ENCODE peak calls at places on chromosomes 3 and 15, in five cellular contexts. C is neuronal stem cell, O is IMR-90, U is mesendoderm, Y is H9. P is an unnamed sample.

GRCh38 chr15:96312641-96313335 is 17.7 kb upstream of the NR2F2 start:
- DNase-seq in O (peak; percentile 52), U (peak; percentile 1), Y (no peak), C (no peak), P (no peak)

GRCh38 chr15:73633991-73634495 is 854 bp upstream of the NPTN start:
- DNase-seq in O (peak; percentile 96), Y (no peak), C (no peak), U (peak; percentile 87), P (peak; percentile 71)

GRCh38 chr15:89098281-89098680 is 10.0 kb downstream of the ABHD2 start:
- DNase-seq in O (peak; percentile 40), U (no peak), C (no peak), Y (no peak), P (no peak)

GRCh38 chr3:40477671-40478070 is 749 bp downstream of the ZNF619 start:
- DNase-seq in U (no peak), O (no peak), C (no peak), Y (no peak), P (no peak)

GRCh38 chr3:52880047-52880446 is 17.3 kb downstream of the STIMATE start:
- DNase-seq in C (no peak), Y (no peak), O (no peak), U (peak; percentile 17), P (no peak)

GRCh38 chr15:78212008-78212407 is 22.4 kb downstream of the ACSBG1 start:
- DNase-seq in C (no peak), Y (no peak), O (no peak), U (no peak), P (no peak)

GRCh38 chr15:60633426-60633968 is 154.6 kb upstream of the ICE2 start:
- DNase-seq in C (no peak), U (no peak), Y (no peak), O (no peak), P (no peak)

GRCh38 chr3:129530331-129530761 is 1.9 kb downstream of the RHO start:
- DNase-seq in O (peak; percentile 58), Y (peak; percentile 45), U (peak; percentile 80), C (no peak), P (no peak)

GRCh38 chr3:141280086-141280485 is 48.5 kb downstream of the PXYLP1 start:
- DNase-seq in Y (no peak), U (no peak), O (peak; percentile 26), C (no peak), P (peak; percentile 62)

GRCh38 chr3:18751514-18751913 is 326.4 kb upstream of the SATB1 start:
- DNase-seq in U (no peak), Y (no peak), C (no peak), O (no peak), P (no peak)

GRCh38 chr15:45185069-45185779 is 2.5 kb downstream of the SHF start:
- DNase-seq in Y (no peak), U (no peak), C (no peak), O (no peak), P (peak; percentile 88)

GRCh38 chr3:115823083-115823482 is 199.8 kb downstream of the GAP43 start:
- DNase-seq in C (no peak), O (no peak), U (no peak), Y (no peak), P (no peak)

GRCh38 chr3:119492810-119493209 is 5.5 kb upstream of the TIMMDC1 start:
- DNase-seq in Y (no peak), C (no peak), U (no peak), O (no peak), P (no peak)

GRCh38 chr15:40593130-40593529 is 919 bp upstream of the KNL1 start:
- DNase-seq in U (no peak), C (no peak), O (no peak), Y (no peak), P (no peak)

GRCh38 chr15:70777156-70777926 is 14.0 kb upstream of the UACA start:
- DNase-seq in O (no peak), Y (no peak), C (no peak), U (no peak), P (peak; percentile 53)

GRCh38 chr15:70098170-70098460 is 398 bp upstream of the TLE3 start:
- DNase-seq in O (no peak), U (no peak), Y (no peak), C (no peak), P (no peak)

GRCh38 chr15:39215006-39215405 is 365.9 kb upstream of the THBS1 start:
- DNase-seq in C (no peak), Y (no peak), O (no peak), U (no peak), P (no peak)

GRCh38 chr15:97521894-97522293 is 438.6 kb upstream of the ARRDC4 start:
- DNase-seq in O (no peak), Y (no peak), U (no peak), C (peak; percentile 4), P (no peak)

GRCh38 chr3:140246578-140246977 is 311.6 kb downstream of the CLSTN2 start:
- DNase-seq in C (no peak), O (no peak), U (peak; percentile 61), Y (no peak), P (no peak)

GRCh38 chr15:91049378-91050127 is 27.2 kb upstream of the VPS33B start:
- DNase-seq in C (peak; percentile 36), U (peak; percentile 68), Y (peak; percentile 71), O (peak; percentile 53), P (peak; percentile 17)

GRCh38 chr3:152650177-152650576 is 184.8 kb upstream of the P2RY1 start:
- DNase-seq in U (no peak), C (no peak), Y (no peak), O (no peak), P (no peak)

GRCh38 chr3:169430687-169431404 is 232.7 kb downstream of the MECOM start:
- DNase-seq in U (peak; percentile 8), O (peak; percentile 19), C (no peak), Y (no peak), P (no peak)

DNA sequence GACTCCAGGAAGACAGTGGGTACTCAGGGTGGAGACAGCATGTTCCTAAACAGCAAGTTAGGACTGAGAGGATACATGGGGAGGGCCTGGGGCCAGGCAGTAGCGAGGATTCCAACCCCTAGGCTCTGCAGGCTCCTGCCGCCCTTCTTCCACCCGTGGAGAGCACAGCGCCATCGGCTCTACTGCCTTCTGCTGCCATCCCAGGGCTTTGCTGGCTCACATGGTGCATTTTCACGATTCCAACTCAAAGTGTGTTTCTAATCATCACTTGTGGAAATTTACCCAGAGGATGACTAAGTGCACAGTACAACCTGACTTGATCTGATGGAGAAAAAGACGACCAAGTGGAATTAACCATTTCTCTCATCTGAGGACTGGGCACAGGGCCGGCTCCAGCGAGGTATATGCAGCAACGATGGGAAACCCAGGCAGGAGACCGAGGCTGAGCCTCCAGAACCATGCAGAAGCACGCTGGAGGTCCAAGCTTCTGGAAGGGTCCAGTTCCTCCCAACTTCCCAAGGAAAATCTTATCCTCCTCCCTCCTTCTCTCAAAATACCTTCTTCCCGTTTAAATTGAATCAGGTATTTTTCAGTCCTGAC is 104.6 kb downstream of the LRIG1 start:
- DNase-seq in O (no peak), U (no peak), C (no peak), Y (no peak), P (no peak)
- H2AK5ac ChIP-seq in O (peak overlapping the region; percentile 3), U (no peak overlapping the region), C (no peak overlapping the region), Y (no peak overlapping the region), P (no peak overlapping the region)

GRCh38 chr15:68821898-68822380 is 1.2 kb upstream of the ANP32A start:
- DNase-seq in O (no peak), Y (no peak), C (no peak), U (no peak), P (no peak)

GRCh38 chr15:68820205-68820588 is 498 bp downstream of the ANP32A start:
- DNase-seq in O (no peak), U (peak; percentile 55), C (no peak), Y (no peak), P (peak; percentile 50)

GRCh38 chr15:68820589-68821189 is at the start of gene ANP32A:
- DNase-seq in O (peak; percentile 91), U (peak; percentile 98), Y (peak; percentile 96), C (peak; percentile 99), P (peak; percentile 96)

GRCh38 chr15:68822818-68823217 is 2.1 kb upstream of the ANP32A start:
- DNase-seq in U (no peak), O (no peak), C (no peak), Y (no peak), P (no peak)

DNA sequence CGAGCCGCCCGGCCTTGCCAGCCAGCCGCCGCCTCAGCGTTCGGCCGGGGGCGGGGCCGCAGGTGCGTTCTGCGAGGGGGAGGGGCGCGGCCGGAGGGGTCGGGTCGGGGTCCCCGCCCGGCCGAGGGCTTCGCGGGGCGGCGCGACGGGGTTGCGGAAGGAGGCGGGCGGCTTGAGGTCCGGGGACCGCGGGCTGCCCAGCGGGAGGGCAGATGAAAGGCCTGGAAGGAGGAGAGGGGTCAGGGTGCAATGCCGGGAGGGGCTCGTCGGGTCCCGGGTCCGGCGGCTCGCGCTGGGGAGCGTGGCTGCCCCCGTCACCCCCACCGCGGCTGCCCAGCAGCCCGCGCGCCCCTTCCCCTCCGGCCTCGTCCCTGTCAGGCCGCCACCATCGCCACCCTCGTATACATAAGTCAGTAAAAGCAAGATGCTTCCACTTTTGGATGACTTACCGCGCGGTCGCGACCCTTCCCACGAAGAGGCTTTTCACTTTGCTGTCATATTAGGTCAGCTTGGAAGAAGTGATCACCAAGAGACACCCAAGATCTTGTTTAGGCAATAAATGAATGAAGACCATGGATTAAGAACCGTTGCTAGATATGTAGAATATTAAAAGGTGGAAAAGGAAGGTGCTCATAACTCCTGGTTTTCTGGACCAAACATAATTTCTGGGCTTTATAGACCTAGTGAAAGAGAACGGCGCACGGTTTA is 649 bp upstream of the ANP32A start:
- DNase-seq in Y (no peak), C (peak; percentile 20), U (no peak), O (no peak), P (no peak)
- H4K8ac ChIP-seq in Y (no peak overlapping the region), C (no peak overlapping the region), U (no peak overlapping the region), O (no peak overlapping the region), P (peak overlapping the region; percentile 91)

GRCh38 chr15:67121725-67122600 is 56.6 kb downstream of the SMAD3 start:
- DNase-seq in O (no peak), U (no peak), Y (no peak), C (no peak), P (no peak)
- H3K18ac ChIP-seq in O (peak overlapping the region; percentile 73), U (no peak overlapping the region), Y (no peak overlapping the region), C (no peak overlapping the region), P (no peak overlapping the region)

DNA sequence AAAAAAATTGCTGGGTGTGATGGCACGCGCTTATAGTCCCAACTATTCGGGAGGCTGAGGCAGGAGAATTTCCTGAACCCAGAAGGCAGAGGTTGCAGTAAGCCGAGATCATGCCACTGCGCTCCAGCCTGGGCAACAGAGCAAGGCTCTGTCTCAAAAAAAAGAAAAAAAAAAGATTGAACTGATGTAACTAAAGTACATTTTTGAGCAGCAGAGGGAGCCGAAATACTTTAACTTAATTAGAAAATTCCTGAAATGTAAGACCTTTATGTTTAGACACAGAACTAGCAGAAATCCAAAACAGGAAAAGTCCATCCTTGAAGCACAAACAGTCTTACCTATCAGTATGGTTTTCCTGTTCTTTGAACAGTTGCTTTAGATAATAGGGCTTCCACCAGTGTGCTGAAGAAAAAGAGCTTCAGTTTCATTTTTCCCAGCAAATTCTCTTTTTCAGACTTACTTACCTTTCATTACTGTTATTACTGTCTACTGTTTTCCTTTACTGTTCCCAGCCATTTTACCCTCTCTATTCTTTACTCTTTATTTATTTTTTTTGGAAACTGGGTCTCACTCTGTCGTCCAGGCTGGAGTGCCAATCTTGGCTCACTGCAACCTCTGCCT is 33.4 kb upstream of the ZNF609 start:
- DNase-seq in U (peak; percentile 10), C (no peak), Y (no peak), O (peak; percentile 54), P (no peak)
- H2AK5ac ChIP-seq in U (no peak overlapping the region), C (no peak overlapping the region), Y (no peak overlapping the region), O (no peak overlapping the region), P (no peak overlapping the region)

DNA sequence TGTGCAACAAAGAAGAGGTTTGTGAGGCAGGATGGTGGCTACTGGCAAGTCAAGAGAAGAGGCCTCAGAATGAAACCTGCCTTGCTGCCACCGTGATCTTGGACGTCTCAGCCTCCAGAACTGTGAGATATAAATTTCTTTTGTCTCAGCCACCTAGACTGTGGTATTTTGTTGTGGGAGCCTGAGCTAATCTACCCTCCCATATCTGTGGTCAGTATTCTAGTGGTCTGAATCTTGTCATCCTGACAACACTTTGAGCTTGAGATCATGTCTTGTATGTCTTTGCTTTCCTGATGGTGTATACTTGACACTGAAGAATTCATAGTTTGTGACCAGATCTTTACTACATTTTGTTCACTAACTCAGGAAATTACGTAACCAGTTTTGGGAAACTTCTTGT is 240.6 kb upstream of the GOLIM4 start:
- DNase-seq in C (no peak), O (peak; percentile 6), Y (no peak), U (no peak), P (no peak)
- H4K8ac ChIP-seq in C (no peak overlapping the region), O (no peak overlapping the region), Y (no peak overlapping the region), U (no peak overlapping the region), P (no peak overlapping the region)

P was measured in trophoblast cell.